ENCODE peak calls at places on chromosome 20, in nine cellular contexts. M, P, I, D, H, S, C, W and Z are unnamed samples.

GRCh38 chr20:36162272-36162966 is 7.9 kb downstream of the EPB41L1 start:
- DNase-seq in I (no peak), M (peak; percentile 56), C (no peak), P (peak; percentile 44), S (no peak), D (no peak), W (no peak), H (peak; percentile 31), Z (no peak)

GRCh38 chr20:35021831-35022230 is 66.2 kb downstream of the MYH7B start:
- DNase-seq in D (no peak), W (no peak), H (no peak), P (no peak), S (no peak), I (no peak), C (no peak), M (no peak), Z (no peak)

GRCh38 chr20:46665602-46666001 is 14.3 kb upstream of the SLC13A3 start:
- DNase-seq in W (no peak), D (no peak), P (no peak), S (no peak), M (no peak), I (no peak), H (no peak), C (no peak), Z (no peak)

GRCh38 chr20:50834599-50835005 is 39.7 kb downstream of the BCAS4 start:
- DNase-seq in C (no peak), W (no peak), D (no peak), M (no peak), S (no peak), I (peak; percentile 30), P (no peak), H (no peak), Z (no peak)

GRCh38 chr20:59308493-59309201 is 8.2 kb downstream of the EDN3 start:
- DNase-seq in S (no peak), W (no peak), I (no peak), P (no peak), M (no peak), H (no peak), C (no peak), D (no peak), Z (no peak)

GRCh38 chr20:32204485-32205115 is 2.9 kb downstream of the PLAGL2 start:
- DNase-seq in M (no peak), P (no peak), W (no peak), I (no peak), C (no peak), H (no peak), S (no peak), D (no peak), Z (no peak)

GRCh38 chr20:46928580-46929132 is 34.0 kb downstream of the EYA2 start:
- DNase-seq in S (no peak), M (no peak), I (no peak), P (no peak), W (no peak), D (no peak), H (no peak), C (no peak), Z (no peak)

GRCh38 chr20:56788041-56788670 is 159.1 kb downstream of the TFAP2C start:
- DNase-seq in D (no peak), C (no peak), I (peak; percentile 62), H (no peak), P (no peak), S (no peak), M (no peak), W (no peak), Z (no peak)

GRCh38 chr20:20926222-20926905 is 179.8 kb downstream of the LINC00237 start:
- DNase-seq in C (no peak), S (no peak), M (no peak), H (no peak), P (no peak), D (no peak), W (no peak), I (peak; percentile 13), Z (no peak)

GRCh38 chr20:3227511-3227910 is 11.5 kb downstream of the SLC4A11 start:
- DNase-seq in D (no peak), C (no peak), P (no peak), S (no peak), W (no peak), I (no peak), M (no peak), H (no peak), Z (no peak)

GRCh38 chr20:62362590-62362940 is 4.5 kb downstream of the LAMA5 start:
- DNase-seq in D (no peak), M (no peak), S (no peak), C (no peak), H (no peak), I (no peak), W (no peak), P (no peak), Z (no peak)

GRCh38 chr20:25066386-25066785 is 8.4 kb upstream of the ACSS1 start:
- DNase-seq in D (no peak), P (no peak), I (no peak), W (no peak), M (no peak), H (no peak), S (peak; percentile 47), C (no peak), Z (no peak)

GRCh38 chr20:21615617-21616080 is 89.8 kb upstream of the PAX1 start:
- DNase-seq in H (peak; percentile 74), W (peak; percentile 40), D (peak; percentile 1), S (no peak), M (peak; percentile 82), P (peak; percentile 50), C (peak; percentile 33), I (peak; percentile 70), Z (peak; percentile 72)